ENCODE peak calls at places on chromosome 3, in seven cellular contexts. K is HFF-Myc, R is adrenal gland, D is stomach, N is psoas muscle, H is AG10803, L is cardiac muscle cell. P is an unnamed sample.

GRCh38 chr3:98954242-98954641 is 52.7 kb upstream of the DCBLD2 start:
- DNase-seq in K (peak; percentile 50), R (no peak), D (no peak), N (no peak), H (peak; percentile 70), L (no peak), P (no peak)

GRCh38 chr3:13254028-13254951 is 165.8 kb downstream of the NUP210 start:
- DNase-seq in K (no peak), R (no peak), D (no peak), N (no peak), H (no peak), L (no peak), P (no peak)

GRCh38 chr3:185267193-185267592 is 13.3 kb upstream of the EHHADH start:
- DNase-seq in K (no peak), R (no peak), D (no peak), N (no peak), H (no peak), L (no peak), P (peak; percentile 56)

GRCh38 chr3:161854232-161854771 is 357.7 kb downstream of the OTOL1 start:
- DNase-seq in K (peak; percentile 41), R (no peak), D (peak; percentile 29), N (no peak), H (peak; percentile 58), L (peak; percentile 18), P (no peak)

GRCh38 chr3:13839253-13839652 is 40.6 kb downstream of the WNT7A start:
- DNase-seq in K (no peak), R (no peak), D (no peak), N (no peak), H (no peak), L (no peak), P (no peak)

GRCh38 chr3:160400631-160401150 is 1.2 kb downstream of the SMC4 start:
- DNase-seq in K (no peak), R (peak; percentile 22), D (peak; percentile 56), N (no peak), H (no peak), L (peak; percentile 69), P (no peak)

GRCh38 chr3:129820587-129820986 is 72.9 kb downstream of the TMCC1 start:
- DNase-seq in K (no peak), R (no peak), D (no peak), N (no peak), H (no peak), L (no peak), P (no peak)

GRCh38 chr3:27127879-27128278 is 241.3 kb downstream of the NEK10 start:
- DNase-seq in K (no peak), R (no peak), D (no peak), N (no peak), H (no peak), L (no peak), P (no peak)

GRCh38 chr3:45693941-45694521 is 4.8 kb downstream of the SACM1L start:
- DNase-seq in K (no peak), R (no peak), D (no peak), N (no peak), H (no peak), L (no peak), P (no peak)

GRCh38 chr3:189903562-189904250 is 217.0 kb downstream of the P3H2 start:
- DNase-seq in K (no peak), R (no peak), D (no peak), N (no peak), H (no peak), L (no peak), P (peak; percentile 21)

GRCh38 chr3:45929042-45929679 is 14.1 kb upstream of the CXCR6 start:
- DNase-seq in K (no peak), R (no peak), D (peak; percentile 41), N (no peak), H (peak; percentile 16), L (peak; percentile 51), P (no peak)

GRCh38 chr3:170719300-170719699 is 133.4 kb upstream of the SLC7A14 start:
- DNase-seq in K (no peak), R (no peak), D (no peak), N (no peak), H (no peak), L (no peak), P (no peak)

GRCh38 chr3:171419457-171419856 is 40.7 kb downstream of the TNIK start:
- DNase-seq in K (no peak), R (no peak), D (no peak), N (no peak), H (no peak), L (no peak), P (no peak)

GRCh38 chr3:10557783-10558373 is 52.5 kb upstream of the ATP2B2 start:
- DNase-seq in K (peak; percentile 15), R (peak; percentile 55), D (no peak), N (no peak), H (peak; percentile 8), L (no peak), P (no peak)

GRCh38 chr3:14280326-14280725 is 101.7 kb downstream of the LSM3 start:
- DNase-seq in K (no peak), R (no peak), D (no peak), N (no peak), H (no peak), L (no peak), P (no peak)

GRCh38 chr3:8886556-8886955 is 76.7 kb downstream of the RAD18 start:
- DNase-seq in K (no peak), R (no peak), D (no peak), N (no peak), H (peak; percentile 52), L (no peak), P (no peak)

GRCh38 chr3:32442766-32443165 is 51.1 kb downstream of the CMTM7 start:
- DNase-seq in K (no peak), R (no peak), D (no peak), N (no peak), H (peak; percentile 23), L (no peak), P (no peak)

GRCh38 chr3:141795719-141796435 is 32.7 kb downstream of the GRK7 start:
- DNase-seq in K (no peak), R (no peak), D (no peak), N (peak; percentile 70), H (peak; percentile 91), L (no peak), P (no peak)

GRCh38 chr3:191236635-191237034 is 37.6 kb downstream of the OSTN start:
- DNase-seq in K (peak; percentile 12), R (no peak), D (no peak), N (no peak), H (peak; percentile 65), L (no peak), P (no peak)

GRCh38 chr3:184712579-184713355 is 903 bp upstream of the MAGEF1 start:
- DNase-seq in K (no peak), R (no peak), D (no peak), N (no peak), H (no peak), L (no peak), P (no peak)

GRCh38 chr3:65936908-65937638 is 101.6 kb downstream of the MAGI1 start:
- DNase-seq in K (no peak), R (no peak), D (no peak), N (no peak), H (no peak), L (no peak), P (no peak)

GRCh38 chr3:141544697-141545096 is 57.9 kb downstream of the RASA2 start:
- DNase-seq in K (no peak), R (no peak), D (no peak), N (no peak), H (no peak), L (no peak), P (no peak)

DNA sequence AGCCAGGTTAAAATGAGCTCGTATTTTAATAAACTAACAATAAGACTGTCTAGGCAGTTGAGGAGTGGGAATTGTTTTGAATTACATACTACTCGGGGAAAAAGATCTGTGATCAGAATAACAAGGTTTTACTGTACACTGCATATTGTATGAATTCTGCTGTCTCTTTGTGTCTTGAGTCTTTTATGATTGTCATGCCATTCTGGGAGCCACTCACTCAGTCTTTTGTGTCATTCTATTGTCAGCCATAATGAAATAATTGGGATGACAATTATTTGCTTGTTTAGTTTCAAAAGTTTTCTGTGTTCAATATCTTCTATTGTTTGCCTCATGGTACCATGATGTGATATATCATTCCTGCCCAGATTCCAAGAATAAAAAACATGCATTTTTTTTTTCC is 339.6 kb upstream of the TBL1XR1 start:
- DNase-seq in K (no peak), R (no peak), D (no peak), N (no peak), H (no peak), L (no peak), P (no peak)
- H3K4me3 ChIP-seq in K (no peak overlapping the region), R (no peak overlapping the region), D (no peak overlapping the region), N (no peak overlapping the region), H (no peak overlapping the region), L (no peak overlapping the region), P (no peak overlapping the region)

DNA sequence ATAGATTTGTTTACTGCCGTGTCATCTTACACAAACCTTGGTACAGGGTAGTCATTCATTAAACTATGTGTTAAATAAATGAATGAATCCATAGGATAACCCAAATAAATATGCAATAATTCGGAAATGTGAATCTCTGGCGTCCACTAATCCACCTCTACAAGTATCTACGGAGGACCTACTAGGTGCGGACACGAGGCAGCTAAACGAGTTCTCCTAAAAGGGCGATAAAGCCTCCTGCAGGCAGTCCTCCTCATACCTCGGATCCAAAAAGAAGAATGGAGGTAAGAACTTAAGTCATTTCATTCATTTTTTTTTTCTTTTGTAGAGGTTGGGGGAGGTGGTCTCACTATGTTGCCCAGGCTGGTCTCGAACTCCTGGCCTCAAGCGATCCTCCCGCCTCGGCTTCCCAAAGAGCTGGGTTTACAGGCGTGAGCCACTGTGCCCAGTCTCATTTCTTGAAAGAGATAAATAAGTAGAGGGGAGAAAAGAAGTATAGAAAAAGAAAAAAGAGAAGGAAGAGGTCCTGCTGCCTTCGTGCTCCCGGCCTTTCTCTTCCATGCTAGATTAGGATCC is 711 bp upstream of the RPL35A start:
- DNase-seq in K (no peak), R (no peak), D (no peak), N (no peak), H (no peak), L (no peak), P (no peak)
- TF ChIP-seq CTCF in K (no peak), R (no peak), D (no peak), N (no peak), H (no peak), L (no peak), P (no peak)

DNA sequence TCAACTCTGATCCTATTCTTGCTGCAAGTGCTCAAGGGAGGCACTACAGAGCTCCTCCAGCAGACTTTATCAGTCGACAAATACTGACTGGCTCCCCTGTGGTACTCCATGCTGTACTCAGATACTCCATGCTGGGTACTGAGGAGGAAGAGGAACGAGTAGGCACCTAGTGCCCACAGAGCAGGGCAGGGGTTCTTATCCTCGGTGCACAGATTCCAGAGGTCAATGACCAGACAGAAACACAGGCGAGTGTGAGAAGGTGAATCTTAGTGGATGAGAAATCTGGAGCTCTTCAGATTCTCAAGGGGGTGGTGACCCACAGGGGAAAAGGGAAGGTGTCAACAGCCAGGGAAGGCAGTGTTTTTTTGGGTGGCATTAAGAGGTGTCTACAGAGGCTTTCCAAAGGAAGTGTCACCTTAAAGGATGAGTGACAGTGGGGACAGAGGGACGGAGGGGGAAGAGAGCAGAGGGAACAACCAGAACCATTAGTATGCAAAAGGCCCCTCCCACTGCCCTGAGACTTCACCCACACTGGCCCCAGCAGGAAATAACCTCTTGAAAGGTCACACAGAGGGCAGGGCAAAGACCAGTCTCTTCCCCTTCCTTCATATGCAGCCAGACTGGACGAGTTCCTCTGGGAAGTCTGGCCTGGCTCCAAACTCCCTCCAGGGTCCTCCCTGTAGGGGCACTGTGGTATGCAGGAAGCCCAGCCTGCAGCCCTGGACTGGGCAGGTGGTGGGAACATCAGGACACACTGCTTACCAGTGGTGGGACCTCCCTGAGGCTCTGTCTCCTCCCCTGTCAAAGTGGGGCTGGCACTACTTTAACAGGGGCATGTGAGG is 27.5 kb downstream of the CCDC12 start:
- DNase-seq in K (no peak), R (peak; percentile 62), D (peak; percentile 60), N (no peak), H (no peak), L (peak; percentile 93), P (no peak)
- H3K4me3 ChIP-seq in K (no peak overlapping the region), R (no peak overlapping the region), D (no peak overlapping the region), N (no peak overlapping the region), H (no peak overlapping the region), L (no peak overlapping the region), P (no peak overlapping the region)

GRCh38 chr3:107752202-107752990 is 229.6 kb downstream of the BBX start:
- DNase-seq in K (peak; percentile 12), R (no peak), D (no peak), N (no peak), H (peak; percentile 39), L (peak; percentile 44), P (no peak)
- TF ChIP-seq CTCF in K (peak; percentile 65), R (no peak), D (no peak), N (peak; percentile 43), H (peak; percentile 58), L (peak; percentile 65), P (peak; percentile 61)